ENCODE peak calls at places on chromosomes 11 and 22, in six cellular contexts. One of them, this sample, is unnamed.

GRCh38 chr22:27718186-27719032 is 83.1 kb downstream of the MN1 start:
- DNase-seq in AG04449: peak
- DNase-seq in lower lobe of right lung: peak
- DNase-seq in fibroblast of mammary gland: peak
- DNase-seq in HFF-Myc: peak
- DNase-seq in AG04450: peak
- DNase-seq in this sample: peak

GRCh38 chr22:41285441-41285819 is 557 bp downstream of the RANGAP1 start:
- DNase-seq in lower lobe of right lung: peak
- DNase-seq in AG04449: no peak
- DNase-seq in HFF-Myc: no peak
- DNase-seq in AG04450: peak
- DNase-seq in fibroblast of mammary gland: peak
- DNase-seq in this sample: peak

GRCh38 chr11:16011396-16011795 is 344.9 kb downstream of the SOX6 start:
- DNase-seq in HFF-Myc: no peak
- DNase-seq in AG04450: no peak
- DNase-seq in lower lobe of right lung: no peak
- DNase-seq in AG04449: no peak
- DNase-seq in fibroblast of mammary gland: no peak
- DNase-seq in this sample: no peak

GRCh38 chr11:5992604-5993251 is 5.9 kb upstream of the OR52L1 start:
- DNase-seq in HFF-Myc: no peak
- DNase-seq in fibroblast of mammary gland: peak
- DNase-seq in AG04449: no peak
- DNase-seq in AG04450: no peak
- DNase-seq in lower lobe of right lung: no peak
- DNase-seq in this sample: no peak

GRCh38 chr11:2794947-2795346 is 90.6 kb downstream of the CDKN1C start:
- DNase-seq in AG04449: no peak
- DNase-seq in HFF-Myc: no peak
- DNase-seq in lower lobe of right lung: peak
- DNase-seq in fibroblast of mammary gland: no peak
- DNase-seq in AG04450: no peak
- DNase-seq in this sample: no peak

GRCh38 chr11:110928373-110928772 is 216.1 kb upstream of the ARHGAP20 start:
- DNase-seq in AG04450: no peak
- DNase-seq in AG04449: no peak
- DNase-seq in HFF-Myc: no peak
- DNase-seq in fibroblast of mammary gland: no peak
- DNase-seq in lower lobe of right lung: no peak
- DNase-seq in this sample: no peak

GRCh38 chr11:133228406-133229330 is 303.6 kb downstream of the OPCML start:
- DNase-seq in AG04450: no peak
- DNase-seq in AG04449: no peak
- DNase-seq in HFF-Myc: no peak
- DNase-seq in lower lobe of right lung: peak
- DNase-seq in fibroblast of mammary gland: no peak
- DNase-seq in this sample: no peak

GRCh38 chr11:75475767-75476650 is 43.0 kb upstream of the KLHL35 start:
- DNase-seq in fibroblast of mammary gland: peak
- DNase-seq in HFF-Myc: peak
- DNase-seq in AG04450: no peak
- DNase-seq in lower lobe of right lung: peak
- DNase-seq in AG04449: no peak
- DNase-seq in this sample: no peak

GRCh38 chr11:71453021-71453910 is at the start of gene NADSYN1:
- DNase-seq in HFF-Myc: peak
- DNase-seq in AG04450: peak
- DNase-seq in lower lobe of right lung: peak
- DNase-seq in AG04449: no peak
- DNase-seq in fibroblast of mammary gland: peak
- DNase-seq in this sample: peak

GRCh38 chr11:71456294-71456693 is 3.3 kb downstream of the NADSYN1 start:
- DNase-seq in HFF-Myc: no peak
- DNase-seq in AG04450: no peak
- DNase-seq in AG04449: no peak
- DNase-seq in fibroblast of mammary gland: no peak
- DNase-seq in lower lobe of right lung: no peak
- DNase-seq in this sample: no peak

GRCh38 chr11:71453911-71454304 is 905 bp downstream of the NADSYN1 start:
- DNase-seq in AG04450: no peak
- DNase-seq in AG04449: no peak
- DNase-seq in lower lobe of right lung: no peak
- DNase-seq in HFF-Myc: no peak
- DNase-seq in fibroblast of mammary gland: no peak
- DNase-seq in this sample: no peak

GRCh38 chr11:71452354-71453020 is 516 bp upstream of the NADSYN1 start:
- DNase-seq in HFF-Myc: no peak
- DNase-seq in AG04449: no peak
- DNase-seq in lower lobe of right lung: peak
- DNase-seq in AG04450: no peak
- DNase-seq in fibroblast of mammary gland: peak
- DNase-seq in this sample: no peak

DNA sequence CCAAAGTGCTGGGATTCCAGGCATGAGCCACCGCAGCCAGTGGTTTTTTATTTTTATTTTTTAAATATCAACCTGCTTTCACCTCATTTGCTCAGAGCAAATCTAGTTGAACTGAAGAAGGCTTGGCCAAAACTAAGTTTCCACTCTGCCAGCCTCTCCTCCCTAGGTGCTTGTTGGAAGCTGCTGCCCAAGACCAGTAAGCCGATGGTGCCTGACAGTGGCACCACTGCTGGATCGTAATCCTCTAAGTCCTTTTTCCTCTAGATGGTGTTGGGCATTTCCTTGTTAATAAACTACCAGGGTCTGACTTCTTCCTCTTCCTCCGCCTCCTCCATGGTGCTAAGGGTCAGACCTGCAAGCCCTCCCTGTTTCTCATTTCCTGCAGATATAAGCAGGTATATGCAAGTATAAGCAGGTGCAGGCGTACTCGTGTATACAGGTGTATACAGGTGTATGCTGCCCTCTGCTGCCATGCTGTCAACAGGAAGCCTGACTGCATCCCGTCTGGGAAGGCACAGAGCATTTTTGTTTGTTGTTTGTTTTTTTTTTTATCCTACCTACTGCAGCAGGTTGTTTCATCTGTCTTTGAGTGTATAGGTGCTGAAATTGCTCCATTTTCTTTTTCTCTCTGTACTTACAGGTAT is 1.6 kb downstream of the NADSYN1 start:
- DNase-seq in fibroblast of mammary gland: no peak
- DNase-seq in HFF-Myc: no peak
- DNase-seq in AG04449: no peak
- DNase-seq in AG04450: no peak
- DNase-seq in lower lobe of right lung: no peak
- DNase-seq in this sample: no peak
- TF ChIP-seq CTCF in fibroblast of mammary gland: no peak
- TF ChIP-seq CTCF in HFF-Myc: no peak
- TF ChIP-seq CTCF in AG04449: no peak
- TF ChIP-seq CTCF in AG04450: no peak
- TF ChIP-seq CTCF in lower lobe of right lung: no peak
- TF ChIP-seq CTCF in this sample: peak

DNA sequence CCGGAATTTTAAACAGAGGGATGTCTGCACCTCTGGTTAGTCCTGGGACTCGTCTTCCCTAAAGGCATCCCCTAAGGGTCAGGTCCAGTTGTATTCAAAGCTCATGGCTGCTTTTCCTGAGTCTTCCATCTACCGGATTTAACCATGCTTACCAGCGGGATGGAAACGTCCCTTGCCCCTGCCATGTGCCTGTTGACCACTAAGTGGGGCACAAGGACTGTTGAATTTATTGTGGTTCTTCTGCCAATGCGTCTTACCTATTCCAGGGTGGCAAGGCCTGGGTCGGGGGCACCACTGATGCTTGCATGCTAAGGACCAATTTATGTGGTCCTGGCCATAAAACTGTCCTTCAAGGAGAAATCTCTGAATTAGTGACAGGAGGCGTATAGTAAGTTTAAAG is 25.6 kb downstream of the ANKRD42 start:
- DNase-seq in lower lobe of right lung: no peak
- DNase-seq in fibroblast of mammary gland: peak
- DNase-seq in AG04450: no peak
- DNase-seq in HFF-Myc: no peak
- DNase-seq in AG04449: no peak
- DNase-seq in this sample: no peak
- TF ChIP-seq CTCF in lower lobe of right lung: no peak
- TF ChIP-seq CTCF in fibroblast of mammary gland: peak
- TF ChIP-seq CTCF in AG04450: peak
- TF ChIP-seq CTCF in HFF-Myc: peak
- TF ChIP-seq CTCF in AG04449: peak
- TF ChIP-seq CTCF in this sample: no peak

DNA sequence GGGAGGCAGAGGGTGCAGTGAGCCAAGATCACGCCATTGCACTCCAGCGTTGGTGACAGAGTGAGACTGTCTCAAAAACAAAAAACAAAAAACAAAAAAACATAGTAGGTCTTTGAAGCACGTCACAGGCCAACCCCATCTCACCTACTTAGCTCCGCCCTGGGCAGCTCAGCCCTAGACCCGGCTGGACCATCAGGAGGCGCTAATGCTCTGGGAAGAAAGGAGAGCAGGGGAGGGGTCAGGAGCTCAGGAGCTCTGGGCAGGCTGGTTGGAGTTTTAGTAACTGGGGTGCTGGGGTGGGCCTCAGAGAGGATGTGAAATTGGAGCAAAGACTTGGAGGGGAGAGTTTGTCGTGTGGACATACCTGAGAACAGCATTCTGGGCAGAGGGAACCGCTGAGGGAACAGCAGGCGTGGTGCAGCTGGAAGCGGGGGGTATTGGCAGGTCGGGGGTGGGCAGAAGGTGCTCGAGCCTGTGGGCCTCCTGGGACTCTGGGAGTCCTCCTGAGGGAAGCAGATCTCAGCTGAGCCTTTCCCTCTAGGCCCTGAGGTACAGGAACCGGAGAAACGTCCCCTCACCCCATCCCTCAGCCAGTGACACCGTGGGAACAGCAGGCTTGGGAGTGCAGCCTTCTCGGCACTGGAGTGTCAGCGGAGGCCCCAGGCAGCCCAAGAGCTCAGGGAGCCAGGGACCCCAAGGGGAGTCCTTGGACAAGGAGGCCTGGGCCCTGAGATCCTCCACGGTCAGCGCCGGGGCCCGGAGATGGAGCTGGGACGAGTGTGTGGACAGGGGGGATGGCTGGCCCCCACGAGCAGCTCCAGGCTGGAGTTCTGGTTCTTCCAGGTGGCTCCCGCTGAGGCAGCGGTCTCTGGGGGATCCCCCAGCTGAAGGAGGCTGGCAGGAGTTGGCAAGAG is 2.2 kb upstream of the RPS6KA4 start:
- DNase-seq in AG04449: no peak
- DNase-seq in HFF-Myc: no peak
- DNase-seq in AG04450: no peak
- DNase-seq in fibroblast of mammary gland: peak
- DNase-seq in lower lobe of right lung: no peak
- DNase-seq in this sample: no peak
- TF ChIP-seq CTCF in AG04449: peak
- TF ChIP-seq CTCF in HFF-Myc: peak
- TF ChIP-seq CTCF in AG04450: peak
- TF ChIP-seq CTCF in fibroblast of mammary gland: peak
- TF ChIP-seq CTCF in lower lobe of right lung: peak
- TF ChIP-seq CTCF in this sample: peak

GRCh38 chr11:122637538-122637937 is 18.0 kb upstream of the UBASH3B start:
- DNase-seq in lower lobe of right lung: no peak
- DNase-seq in AG04449: no peak
- DNase-seq in fibroblast of mammary gland: no peak
- DNase-seq in AG04450: no peak
- DNase-seq in HFF-Myc: no peak
- DNase-seq in this sample: no peak

GRCh38 chr11:122628691-122629555 is 26.6 kb upstream of the UBASH3B start:
- DNase-seq in lower lobe of right lung: peak
- DNase-seq in HFF-Myc: no peak
- DNase-seq in fibroblast of mammary gland: peak
- DNase-seq in AG04450: peak
- DNase-seq in AG04449: no peak
- DNase-seq in this sample: no peak

GRCh38 chr11:122632178-122632824 is 23.2 kb upstream of the UBASH3B start:
- DNase-seq in AG04450: no peak
- DNase-seq in fibroblast of mammary gland: no peak
- DNase-seq in AG04449: no peak
- DNase-seq in HFF-Myc: no peak
- DNase-seq in lower lobe of right lung: no peak
- DNase-seq in this sample: no peak

GRCh38 chr11:122634507-122634906 is 21.0 kb upstream of the UBASH3B start:
- DNase-seq in HFF-Myc: peak
- DNase-seq in fibroblast of mammary gland: peak
- DNase-seq in lower lobe of right lung: peak
- DNase-seq in AG04449: no peak
- DNase-seq in AG04450: no peak
- DNase-seq in this sample: no peak

DNA sequence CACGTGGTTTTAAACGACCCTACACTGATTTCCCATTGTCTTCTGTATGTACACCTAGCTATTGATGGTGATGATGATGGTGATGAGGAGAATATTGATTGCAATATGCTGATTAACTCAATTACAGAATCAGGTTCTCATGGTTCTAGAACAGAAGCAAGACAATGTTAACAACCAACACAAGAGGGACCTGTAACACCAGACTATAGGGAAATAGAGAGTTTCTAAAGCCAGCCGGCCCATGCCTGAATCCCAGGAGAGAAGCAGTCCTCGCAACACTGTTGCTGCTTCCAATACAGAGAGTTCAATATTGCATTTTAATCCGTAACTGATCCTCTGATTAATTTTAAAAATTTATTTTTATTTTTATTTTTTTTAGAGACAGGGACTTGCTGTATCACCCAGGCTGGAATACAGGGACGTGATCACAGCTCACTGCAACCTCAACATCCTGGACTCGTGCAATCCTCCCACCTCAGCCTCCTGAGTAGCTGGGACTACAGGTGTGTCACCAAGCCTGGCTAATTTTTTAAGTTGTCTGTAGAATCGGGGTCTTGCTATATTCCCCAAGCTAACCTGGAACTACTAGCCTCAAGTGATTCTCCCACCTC is 22.2 kb upstream of the UBASH3B start:
- DNase-seq in lower lobe of right lung: no peak
- DNase-seq in AG04449: no peak
- DNase-seq in AG04450: no peak
- DNase-seq in fibroblast of mammary gland: peak
- DNase-seq in HFF-Myc: no peak
- DNase-seq in this sample: no peak
- TF ChIP-seq CTCF in lower lobe of right lung: peak
- TF ChIP-seq CTCF in AG04449: peak
- TF ChIP-seq CTCF in AG04450: peak
- TF ChIP-seq CTCF in fibroblast of mammary gland: peak
- TF ChIP-seq CTCF in HFF-Myc: peak
- TF ChIP-seq CTCF in this sample: peak

DNA sequence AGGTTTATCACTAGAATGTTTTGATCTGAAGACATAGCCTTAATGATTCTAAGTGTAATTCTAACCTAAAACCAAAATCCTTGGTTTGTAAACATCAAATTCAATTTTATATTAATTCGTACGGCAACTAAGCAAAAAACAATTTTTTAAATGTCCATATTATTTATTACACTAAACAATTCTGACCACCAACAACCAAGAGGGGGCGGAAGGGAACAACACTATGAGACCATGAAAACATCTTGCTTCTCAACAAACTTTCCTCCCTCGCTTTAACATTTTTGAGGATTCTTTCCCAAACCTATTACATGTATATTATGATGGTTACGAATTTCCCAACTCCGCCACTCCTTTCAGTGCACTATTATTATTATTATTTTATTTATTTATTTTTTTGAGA is 6.5 kb upstream of the UCP2 start:
- DNase-seq in AG04449: no peak
- DNase-seq in AG04450: no peak
- DNase-seq in fibroblast of mammary gland: no peak
- DNase-seq in lower lobe of right lung: no peak
- DNase-seq in HFF-Myc: no peak
- DNase-seq in this sample: no peak
- TF ChIP-seq CTCF in AG04449: no peak
- TF ChIP-seq CTCF in AG04450: no peak
- TF ChIP-seq CTCF in fibroblast of mammary gland: no peak
- TF ChIP-seq CTCF in lower lobe of right lung: peak
- TF ChIP-seq CTCF in HFF-Myc: no peak
- TF ChIP-seq CTCF in this sample: no peak

This sample was measured in kidney epithelial cell.